ENCODE peak calls at places on chromosomes 6 and 20, in nine cellular contexts. H, S, Y, G, Z, C, A, R and L are unnamed samples.

GRCh38 chr20:37349517-37350491 is 3.9 kb downstream of the SRC start:
- DNase-seq in H (no peak), S (peak), Y (no peak), G (no peak), Z (peak), C (no peak), A (no peak), R (no peak), L (no peak)

GRCh38 chr6:9540534-9541126 is 874.2 kb downstream of the TFAP2A start:
- DNase-seq in H (no peak), S (peak), Y (no peak), G (no peak), Z (no peak), C (peak), A (peak), R (no peak), L (no peak)

GRCh38 chr6:108665495-108666196 is 104.9 kb downstream of the FOXO3 start:
- DNase-seq in H (no peak), S (no peak), Y (no peak), G (no peak), Z (no peak), C (no peak), A (no peak), R (no peak), L (no peak)

GRCh38 chr20:38935285-38935684 is 9.1 kb downstream of the FAM83D start:
- DNase-seq in H (no peak), S (peak), Y (no peak), G (no peak), Z (no peak), C (no peak), A (no peak), R (no peak), L (no peak)

GRCh38 chr6:133961831-133962230 is 8.8 kb downstream of the TBPL1 start:
- DNase-seq in H (no peak), S (no peak), Y (no peak), G (no peak), Z (no peak), C (no peak), A (no peak), R (no peak), L (no peak)

GRCh38 chr6:160010067-160010466 is 41.2 kb downstream of the IGF2R start:
- DNase-seq in H (peak), S (no peak), Y (no peak), G (peak), Z (no peak), C (no peak), A (no peak), R (no peak), L (no peak)

GRCh38 chr6:130035211-130035610 is 16.8 kb downstream of the L3MBTL3 start:
- DNase-seq in H (no peak), S (no peak), Y (no peak), G (no peak), Z (no peak), C (no peak), A (no peak), R (no peak), L (no peak)

GRCh38 chr20:37567671-37568588 is 40.3 kb upstream of the BLCAP start:
- DNase-seq in H (no peak), S (no peak), Y (peak), G (no peak), Z (no peak), C (no peak), A (no peak), R (no peak), L (peak)

GRCh38 chr6:168865-169455 is 123.3 kb upstream of the DUSP22 start:
- DNase-seq in H (no peak), S (peak), Y (no peak), G (no peak), Z (no peak), C (no peak), A (peak), R (no peak), L (no peak)

GRCh38 chr6:134195164-134195906 is 122.6 kb downstream of the SGK1 start:
- DNase-seq in H (no peak), S (no peak), Y (no peak), G (no peak), Z (no peak), C (peak), A (no peak), R (no peak), L (no peak)

GRCh38 chr6:20034408-20034769 is 177.9 kb downstream of the MBOAT1 start:
- DNase-seq in H (no peak), S (no peak), Y (no peak), G (no peak), Z (no peak), C (peak), A (no peak), R (no peak), L (no peak)

GRCh38 chr6:10609038-10609437 is 85.4 kb downstream of the C6orf52 start:
- DNase-seq in H (no peak), S (no peak), Y (no peak), G (no peak), Z (no peak), C (no peak), A (no peak), R (no peak), L (no peak)

GRCh38 chr6:64175311-64175710 is 539.7 kb downstream of the PHF3 start:
- DNase-seq in H (no peak), S (no peak), Y (no peak), G (no peak), Z (no peak), C (no peak), A (no peak), R (no peak), L (no peak)

GRCh38 chr6:43924222-43924702 is 154.3 kb downstream of the VEGFA start:
- DNase-seq in H (no peak), S (no peak), Y (no peak), G (no peak), Z (no peak), C (no peak), A (no peak), R (no peak), L (no peak)

GRCh38 chr6:158011478-158011920 is 29.8 kb downstream of the SYNJ2 start:
- DNase-seq in H (no peak), S (no peak), Y (no peak), G (no peak), Z (no peak), C (no peak), A (no peak), R (no peak), L (no peak)

GRCh38 chr20:668050-668449 is 7.6 kb downstream of the SCRT2 start:
- DNase-seq in H (no peak), S (no peak), Y (no peak), G (no peak), Z (no peak), C (no peak), A (no peak), R (no peak), L (no peak)

GRCh38 chr6:3208775-3209113 is 18.7 kb downstream of the TUBB2B start:
- DNase-seq in H (no peak), S (no peak), Y (no peak), G (no peak), Z (no peak), C (no peak), A (no peak), R (no peak), L (no peak)

GRCh38 chr6:1950631-1951030 is 294.8 kb downstream of the GMDS start:
- DNase-seq in H (no peak), S (no peak), Y (no peak), G (no peak), Z (no peak), C (no peak), A (no peak), R (no peak), L (no peak)

GRCh38 chr6:138682722-138683521 is 90.6 kb upstream of the CCDC28A start:
- DNase-seq in H (peak), S (no peak), Y (no peak), G (no peak), Z (no peak), C (peak), A (no peak), R (no peak), L (no peak)

GRCh38 chr6:10481101-10481500 is 40.0 kb upstream of the GCNT2 start:
- DNase-seq in H (no peak), S (no peak), Y (no peak), G (no peak), Z (no peak), C (no peak), A (no peak), R (no peak), L (no peak)

GRCh38 chr20:49658508-49658907 is 55.2 kb downstream of the B4GALT5 start:
- DNase-seq in H (no peak), S (no peak), Y (no peak), G (no peak), Z (no peak), C (no peak), A (no peak), R (no peak), L (no peak)

GRCh38 chr6:126118934-126119333 is 132.6 kb downstream of the TRMT11 start:
- DNase-seq in H (no peak), S (no peak), Y (no peak), G (no peak), Z (no peak), C (no peak), A (no peak), R (no peak), L (no peak)

GRCh38 chr6:79441222-79441621 is 96.0 kb downstream of the LCA5 start:
- DNase-seq in H (no peak), S (no peak), Y (no peak), G (no peak), Z (no peak), C (no peak), A (no peak), R (no peak), L (no peak)

GRCh38 chr6:132971676-132972075 is 157.3 kb downstream of the RPS12 start:
- DNase-seq in H (no peak), S (no peak), Y (no peak), G (no peak), Z (no peak), C (no peak), A (no peak), R (no peak), L (no peak)

GRCh38 chr6:14016930-14017625 is 92.3 kb downstream of the RNF182 start:
- DNase-seq in H (no peak), S (no peak), Y (no peak), G (no peak), Z (no peak), C (no peak), A (no peak), R (no peak), L (no peak)

GRCh38 chr6:36633915-36634314 is 39.8 kb downstream of the SRSF3 start:
- DNase-seq in H (peak), S (no peak), Y (peak), G (peak), Z (no peak), C (no peak), A (no peak), R (no peak), L (peak)

GRCh38 chr6:47631248-47632196 is 66.9 kb upstream of the ADGRF4 start:
- DNase-seq in H (no peak), S (peak), Y (no peak), G (no peak), Z (no peak), C (peak), A (peak), R (no peak), L (no peak)

GRCh38 chr6:87830834-87831374 is 128.9 kb upstream of the AKIRIN2 start:
- DNase-seq in H (no peak), S (no peak), Y (no peak), G (no peak), Z (no peak), C (no peak), A (no peak), R (no peak), L (no peak)

GRCh38 chr6:87827291-87827690 is 125.3 kb upstream of the AKIRIN2 start:
- DNase-seq in H (no peak), S (no peak), Y (no peak), G (no peak), Z (no peak), C (no peak), A (no peak), R (no peak), L (no peak)

GRCh38 chr6:87829622-87830121 is 127.6 kb upstream of the AKIRIN2 start:
- DNase-seq in H (no peak), S (no peak), Y (no peak), G (no peak), Z (no peak), C (no peak), A (no peak), R (no peak), L (no peak)

GRCh38 chr6:87828044-87828443 is 126.0 kb upstream of the AKIRIN2 start:
- DNase-seq in H (no peak), S (no peak), Y (no peak), G (no peak), Z (no peak), C (no peak), A (no peak), R (no peak), L (no peak)

GRCh38 chr6:87832025-87832825 is 130.2 kb upstream of the AKIRIN2 start:
- DNase-seq in H (no peak), S (peak), Y (no peak), G (no peak), Z (no peak), C (no peak), A (peak), R (no peak), L (no peak)
- TF ChIP-seq CTCF in H (no peak), S (peak), Y (peak), G (peak), Z (peak), C (no peak), A (peak), R (peak), L (no peak)

DNA sequence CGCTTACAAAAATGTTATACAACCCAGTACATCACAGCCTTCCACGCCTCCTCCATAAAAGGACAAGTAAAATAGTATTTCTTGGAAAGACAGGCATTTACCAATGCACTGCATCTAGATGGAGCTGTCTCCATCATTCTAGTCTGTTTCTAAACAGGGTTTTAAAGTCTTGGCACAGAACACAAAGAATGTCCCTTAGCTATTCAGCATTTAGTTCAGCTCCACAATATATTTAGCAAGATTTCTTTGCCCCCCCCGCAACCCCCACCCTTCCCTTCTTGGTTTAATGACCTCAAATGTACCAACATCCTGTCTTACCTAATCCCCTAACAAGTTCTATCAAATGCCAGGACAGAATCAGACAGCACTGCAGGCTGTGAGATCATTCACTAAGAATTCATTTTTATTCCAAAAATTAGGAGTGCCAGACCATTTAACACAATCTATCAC is 198.6 kb downstream of the BACH2 start:
- DNase-seq in H (peak), S (no peak), Y (no peak), G (peak), Z (no peak), C (no peak), A (no peak), R (peak), L (no peak)
- TF ChIP-seq CTCF in H (peak), S (no peak), Y (peak), G (peak), Z (no peak), C (no peak), A (no peak), R (peak), L (no peak)

GRCh38 chr6:15342114-15342513 is 96.2 kb downstream of the JARID2 start:
- DNase-seq in H (no peak), S (no peak), Y (no peak), G (no peak), Z (no peak), C (no peak), A (no peak), R (no peak), L (no peak)
- TF ChIP-seq CTCF in H (no peak), S (no peak), Y (no peak), G (no peak), Z (no peak), C (no peak), A (no peak), R (no peak), L (no peak)

DNA sequence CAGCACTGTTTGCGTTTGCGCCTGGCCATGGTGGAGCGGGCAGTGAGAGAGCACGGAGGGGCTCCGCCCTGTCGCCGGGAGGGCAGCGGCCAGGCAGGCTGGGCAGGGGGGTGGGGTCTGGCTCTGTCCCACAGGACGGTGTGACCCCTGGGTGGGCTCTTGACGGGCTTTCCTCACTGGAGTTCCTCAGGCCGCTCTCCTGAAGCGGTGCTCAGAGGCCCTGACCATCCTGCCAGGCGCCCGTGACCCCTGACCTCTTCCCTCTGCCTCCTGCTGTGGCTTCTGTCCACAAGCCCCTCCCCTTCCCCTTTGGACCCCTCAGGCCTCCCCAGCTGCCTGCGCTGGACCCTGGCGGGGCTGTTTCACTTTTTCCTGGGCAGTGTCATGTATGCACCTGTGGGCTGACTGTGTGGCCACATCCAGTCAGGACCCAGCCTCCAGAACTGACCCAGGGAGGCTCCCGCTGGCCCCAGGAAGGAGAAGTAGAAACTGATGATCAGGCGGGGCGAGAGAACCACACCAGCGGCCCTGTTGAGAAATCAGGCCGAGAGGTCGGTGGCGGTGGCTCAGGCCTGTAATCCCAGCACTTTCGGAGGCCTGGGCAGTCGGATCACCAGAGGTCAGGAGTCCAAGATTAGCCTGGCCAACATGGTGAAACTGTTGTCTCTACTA is 1.2 kb downstream of the OGFR start:
- DNase-seq in H (no peak), S (no peak), Y (no peak), G (peak), Z (no peak), C (peak), A (no peak), R (no peak), L (no peak)
- TF ChIP-seq CTCF in H (no peak), S (no peak), Y (no peak), G (no peak), Z (no peak), C (no peak), A (no peak), R (no peak), L (no peak)

GRCh38 chr20:4043329-4043728 is 28.0 kb upstream of the RNF24 start:
- DNase-seq in H (no peak), S (no peak), Y (no peak), G (no peak), Z (no peak), C (no peak), A (no peak), R (no peak), L (no peak)

GRCh38 chr20:4045082-4045481 is 29.7 kb upstream of the RNF24 start:
- DNase-seq in H (no peak), S (no peak), Y (no peak), G (no peak), Z (no peak), C (no peak), A (no peak), R (no peak), L (no peak)

GRCh38 chr20:4045741-4046140 is 30.4 kb upstream of the RNF24 start:
- DNase-seq in H (no peak), S (no peak), Y (no peak), G (no peak), Z (no peak), C (no peak), A (no peak), R (no peak), L (no peak)

GRCh38 chr20:4041748-4042411 is 26.5 kb upstream of the RNF24 start:
- DNase-seq in H (no peak), S (peak), Y (no peak), G (no peak), Z (no peak), C (peak), A (no peak), R (peak), L (no peak)

GRCh38 chr20:4043801-4044200 is 28.4 kb upstream of the RNF24 start:
- DNase-seq in H (no peak), S (no peak), Y (no peak), G (no peak), Z (no peak), C (no peak), A (no peak), R (no peak), L (no peak)
- TF ChIP-seq CTCF in H (no peak), S (no peak), Y (no peak), G (no peak), Z (no peak), C (no peak), A (no peak), R (no peak), L (no peak)

DNA sequence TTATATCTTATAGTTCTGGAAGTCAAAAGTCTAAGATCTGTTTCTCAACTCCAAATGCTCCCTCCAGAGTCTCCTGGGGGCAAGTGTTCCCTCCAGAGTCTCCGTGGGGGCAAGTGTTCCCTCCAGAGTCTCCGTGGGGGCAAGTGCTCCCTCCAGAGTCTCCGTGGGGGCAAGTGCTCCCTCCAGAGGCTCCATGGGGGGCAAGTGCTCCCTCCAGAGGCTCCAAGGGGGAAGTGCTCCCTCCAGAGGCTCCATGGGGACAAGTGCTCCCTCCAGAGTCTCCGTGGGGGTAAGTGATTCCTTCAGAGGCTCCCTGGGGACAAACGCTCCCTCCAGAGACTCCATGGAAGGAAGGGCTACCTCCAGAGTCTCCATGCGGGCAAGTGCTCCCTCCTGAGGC is 34.0 kb upstream of the THBS2 start:
- DNase-seq in H (no peak), S (no peak), Y (no peak), G (no peak), Z (no peak), C (no peak), A (no peak), R (no peak), L (no peak)
- TF ChIP-seq CTCF in H (no peak), S (no peak), Y (no peak), G (no peak), Z (no peak), C (peak), A (no peak), R (no peak), L (no peak)

DNA sequence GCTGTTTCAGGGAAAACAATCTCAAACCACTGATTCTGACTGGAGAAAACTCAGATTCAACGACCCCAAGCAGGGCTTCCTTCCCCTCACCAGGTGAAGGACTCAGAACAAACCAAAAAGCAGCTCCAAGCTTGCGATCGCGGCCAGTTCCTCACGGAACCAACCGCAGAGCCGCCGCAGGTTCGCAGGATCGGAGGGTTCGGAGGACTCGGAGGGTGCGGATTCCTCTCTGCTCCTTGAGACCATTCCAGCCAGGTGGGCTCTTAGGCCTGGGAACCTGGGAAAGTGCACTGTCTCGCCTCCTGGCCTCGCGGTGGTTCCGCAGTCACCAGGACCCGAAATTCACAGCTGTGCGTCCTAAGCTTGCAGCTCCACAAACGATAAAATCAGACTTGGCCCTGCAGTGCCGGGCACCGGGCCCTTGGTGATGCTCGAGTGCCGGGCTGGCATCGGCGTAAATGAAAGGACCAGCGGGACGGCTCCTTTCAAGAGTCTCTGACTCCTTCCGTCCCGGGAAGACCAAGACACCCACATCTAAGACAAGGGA is 70.0 kb upstream of the PRSS16 start:
- DNase-seq in H (peak), S (peak), Y (peak), G (peak), Z (peak), C (peak), A (peak), R (no peak), L (peak)
- TF ChIP-seq CTCF in H (no peak), S (no peak), Y (peak), G (peak), Z (peak), C (peak), A (peak), R (peak), L (peak)

GRCh38 chr20:57648878-57649616 is 28.8 kb upstream of the ZBP1 start:
- DNase-seq in H (no peak), S (no peak), Y (no peak), G (no peak), Z (no peak), C (no peak), A (peak), R (no peak), L (no peak)
- TF ChIP-seq CTCF in H (no peak), S (no peak), Y (no peak), G (no peak), Z (no peak), C (no peak), A (no peak), R (no peak), L (no peak)